ENCODE peak calls at places on chromosomes 16 and 17, in four cellular contexts. One of them, this sample, is unnamed.

GRCh38 chr16:1972490-1972877 is 631 bp downstream of the TBL3 start:
- DNase-seq in activated B cell treated with CpG ODN at 0.5 μM for 24 hours: no peak
- DNase-seq in AG10803: no peak
- DNase-seq in left ventricle myocardium inferior: no peak
- DNase-seq in this sample: no peak

GRCh38 chr16:88706288-88706964 is at the start of the genes CTU2 and RNF166:
- DNase-seq in activated B cell treated with CpG ODN at 0.5 μM for 24 hours: peak; percentile 95
- DNase-seq in left ventricle myocardium inferior: peak; percentile 93
- DNase-seq in AG10803: peak; percentile 79
- DNase-seq in this sample: peak; percentile 94

GRCh38 chr16:27386674-27387073 is 15.3 kb upstream of the IL21R start:
- DNase-seq in left ventricle myocardium inferior: no peak
- DNase-seq in activated B cell treated with CpG ODN at 0.5 μM for 24 hours: no peak
- DNase-seq in AG10803: no peak
- DNase-seq in this sample: peak; percentile 4

GRCh38 chr17:49409066-49409465 is 5.6 kb downstream of the PHB1 start:
- DNase-seq in AG10803: no peak
- DNase-seq in activated B cell treated with CpG ODN at 0.5 μM for 24 hours: no peak
- DNase-seq in left ventricle myocardium inferior: no peak
- DNase-seq in this sample: no peak

GRCh38 chr16:14669776-14670175 is 24.3 kb downstream of the PLA2G10 start:
- DNase-seq in AG10803: no peak
- DNase-seq in left ventricle myocardium inferior: no peak
- DNase-seq in activated B cell treated with CpG ODN at 0.5 μM for 24 hours: no peak
- DNase-seq in this sample: no peak

GRCh38 chr16:66928702-66929388 is 3.5 kb upstream of the RRAD start:
- DNase-seq in activated B cell treated with CpG ODN at 0.5 μM for 24 hours: no peak
- DNase-seq in left ventricle myocardium inferior: no peak
- DNase-seq in AG10803: peak; percentile 29
- DNase-seq in this sample: no peak

GRCh38 chr17:54099221-54099620 is 276.5 kb downstream of the KIF2B start:
- DNase-seq in left ventricle myocardium inferior: no peak
- DNase-seq in activated B cell treated with CpG ODN at 0.5 μM for 24 hours: no peak
- DNase-seq in AG10803: no peak
- DNase-seq in this sample: no peak

GRCh38 chr16:57383276-57384247 is 11.3 kb downstream of the CX3CL1 start:
- DNase-seq in AG10803: peak; percentile 24
- DNase-seq in left ventricle myocardium inferior: no peak
- DNase-seq in activated B cell treated with CpG ODN at 0.5 μM for 24 hours: no peak
- DNase-seq in this sample: no peak

GRCh38 chr16:3646348-3646920 is 8.1 kb upstream of the DNASE1 start:
- DNase-seq in AG10803: no peak
- DNase-seq in left ventricle myocardium inferior: no peak
- DNase-seq in activated B cell treated with CpG ODN at 0.5 μM for 24 hours: peak; percentile 1
- DNase-seq in this sample: peak; percentile 50

GRCh38 chr17:7111784-7112526 is 2.7 kb downstream of the ASGR2 start:
- DNase-seq in left ventricle myocardium inferior: no peak
- DNase-seq in AG10803: no peak
- DNase-seq in activated B cell treated with CpG ODN at 0.5 μM for 24 hours: no peak
- DNase-seq in this sample: no peak

GRCh38 chr16:57194512-57194911 is 8.4 kb downstream of the RSPRY1 start:
- DNase-seq in left ventricle myocardium inferior: no peak
- DNase-seq in activated B cell treated with CpG ODN at 0.5 μM for 24 hours: no peak
- DNase-seq in AG10803: peak; percentile 90
- DNase-seq in this sample: no peak

GRCh38 chr16:2497116-2497630 is 16.6 kb upstream of the ATP6V0C start:
- DNase-seq in activated B cell treated with CpG ODN at 0.5 μM for 24 hours: no peak
- DNase-seq in AG10803: peak; percentile 58
- DNase-seq in left ventricle myocardium inferior: peak; percentile 86
- DNase-seq in this sample: no peak

GRCh38 chr16:77191259-77191969 is 424 bp downstream of the MON1B start:
- DNase-seq in left ventricle myocardium inferior: no peak
- DNase-seq in activated B cell treated with CpG ODN at 0.5 μM for 24 hours: peak; percentile 31
- DNase-seq in AG10803: peak; percentile 17
- DNase-seq in this sample: no peak

GRCh38 chr16:80656731-80657150 is 115.9 kb downstream of the DYNLRB2 start:
- DNase-seq in AG10803: peak; percentile 11
- DNase-seq in activated B cell treated with CpG ODN at 0.5 μM for 24 hours: no peak
- DNase-seq in left ventricle myocardium inferior: no peak
- DNase-seq in this sample: no peak

GRCh38 chr16:50340578-50340977 is 28.2 kb downstream of the BRD7 start:
- DNase-seq in AG10803: peak; percentile 76
- DNase-seq in activated B cell treated with CpG ODN at 0.5 μM for 24 hours: no peak
- DNase-seq in left ventricle myocardium inferior: no peak
- DNase-seq in this sample: no peak

GRCh38 chr16:54407596-54407995 is 121.0 kb upstream of the IRX3 start:
- DNase-seq in left ventricle myocardium inferior: no peak
- DNase-seq in activated B cell treated with CpG ODN at 0.5 μM for 24 hours: no peak
- DNase-seq in AG10803: peak; percentile 90
- DNase-seq in this sample: no peak

GRCh38 chr17:51541215-51541614 is 280.9 kb downstream of the UTP18 start:
- DNase-seq in AG10803: no peak
- DNase-seq in activated B cell treated with CpG ODN at 0.5 μM for 24 hours: no peak
- DNase-seq in left ventricle myocardium inferior: no peak
- DNase-seq in this sample: no peak

GRCh38 chr17:51546114-51546513 is 285.8 kb downstream of the UTP18 start:
- DNase-seq in AG10803: no peak
- DNase-seq in left ventricle myocardium inferior: no peak
- DNase-seq in activated B cell treated with CpG ODN at 0.5 μM for 24 hours: no peak
- DNase-seq in this sample: no peak

GRCh38 chr17:51537996-51538550 is 277.7 kb downstream of the UTP18 start:
- DNase-seq in activated B cell treated with CpG ODN at 0.5 μM for 24 hours: no peak
- DNase-seq in left ventricle myocardium inferior: no peak
- DNase-seq in AG10803: no peak
- DNase-seq in this sample: no peak

GRCh38 chr17:51536627-51537026 is 276.3 kb downstream of the UTP18 start:
- DNase-seq in activated B cell treated with CpG ODN at 0.5 μM for 24 hours: no peak
- DNase-seq in left ventricle myocardium inferior: no peak
- DNase-seq in AG10803: no peak
- DNase-seq in this sample: no peak

GRCh38 chr17:51540151-51540550 is 279.8 kb downstream of the UTP18 start:
- DNase-seq in AG10803: no peak
- DNase-seq in activated B cell treated with CpG ODN at 0.5 μM for 24 hours: no peak
- DNase-seq in left ventricle myocardium inferior: no peak
- DNase-seq in this sample: no peak
- TF ChIP-seq CTCF in AG10803: no peak
- TF ChIP-seq CTCF in activated B cell treated with CpG ODN at 0.5 μM for 24 hours: no peak
- TF ChIP-seq CTCF in left ventricle myocardium inferior: no peak
- TF ChIP-seq CTCF in this sample: no peak

DNA sequence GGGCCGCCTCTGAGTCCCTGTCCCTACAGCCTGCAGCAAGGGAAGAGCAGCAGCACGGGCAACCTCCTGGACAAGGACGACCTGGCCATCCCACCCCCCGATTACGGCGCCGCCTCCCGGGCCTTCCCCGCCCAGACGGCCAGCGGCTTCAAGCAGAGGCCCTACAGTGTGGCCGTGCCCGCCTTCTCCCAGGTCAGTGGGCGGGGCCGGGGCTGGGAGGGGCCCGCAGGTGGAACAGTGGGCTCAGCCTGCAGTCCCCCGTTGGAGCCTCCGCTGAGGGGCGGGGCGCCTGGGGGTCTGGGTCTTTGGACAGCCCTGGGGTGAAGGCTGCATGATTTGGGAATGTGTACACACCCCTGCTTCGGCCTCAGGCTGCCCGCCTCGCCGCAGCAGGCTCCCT is 58.6 kb upstream of the PVALEF start:
- DNase-seq in AG10803: no peak
- DNase-seq in activated B cell treated with CpG ODN at 0.5 μM for 24 hours: no peak
- DNase-seq in left ventricle myocardium inferior: no peak
- DNase-seq in this sample: no peak
- TF ChIP-seq CTCF in AG10803: no peak
- TF ChIP-seq CTCF in activated B cell treated with CpG ODN at 0.5 μM for 24 hours: no peak
- TF ChIP-seq CTCF in left ventricle myocardium inferior: no peak
- TF ChIP-seq CTCF in this sample: no peak

GRCh38 chr17:58121925-58122324 is 26.3 kb upstream of the OR4D1 start:
- DNase-seq in left ventricle myocardium inferior: no peak
- DNase-seq in AG10803: peak; percentile 29
- DNase-seq in activated B cell treated with CpG ODN at 0.5 μM for 24 hours: no peak
- DNase-seq in this sample: no peak
- TF ChIP-seq CTCF in left ventricle myocardium inferior: peak; percentile 39
- TF ChIP-seq CTCF in AG10803: peak; percentile 27
- TF ChIP-seq CTCF in activated B cell treated with CpG ODN at 0.5 μM for 24 hours: no peak
- TF ChIP-seq CTCF in this sample: peak; percentile 49

GRCh38 chr17:4933646-4934045 is 1.6 kb downstream of the GP1BA start:
- DNase-seq in activated B cell treated with CpG ODN at 0.5 μM for 24 hours: no peak
- DNase-seq in left ventricle myocardium inferior: no peak
- DNase-seq in AG10803: no peak
- DNase-seq in this sample: no peak

GRCh38 chr17:4932756-4933155 is 679 bp downstream of the GP1BA start:
- DNase-seq in left ventricle myocardium inferior: no peak
- DNase-seq in activated B cell treated with CpG ODN at 0.5 μM for 24 hours: no peak
- DNase-seq in AG10803: no peak
- DNase-seq in this sample: no peak

GRCh38 chr17:4935650-4936049 is 3.6 kb downstream of the GP1BA start:
- DNase-seq in AG10803: no peak
- DNase-seq in left ventricle myocardium inferior: no peak
- DNase-seq in activated B cell treated with CpG ODN at 0.5 μM for 24 hours: no peak
- DNase-seq in this sample: no peak

GRCh38 chr17:4936436-4936835 is 3.4 kb downstream of the SLC25A11 start:
- DNase-seq in AG10803: no peak
- DNase-seq in left ventricle myocardium inferior: no peak
- DNase-seq in activated B cell treated with CpG ODN at 0.5 μM for 24 hours: no peak
- DNase-seq in this sample: no peak

GRCh38 chr17:4934173-4934979 is 2.3 kb downstream of the GP1BA start:
- DNase-seq in left ventricle myocardium inferior: no peak
- DNase-seq in AG10803: peak; percentile 41
- DNase-seq in activated B cell treated with CpG ODN at 0.5 μM for 24 hours: no peak
- DNase-seq in this sample: no peak
- TF ChIP-seq CTCF in left ventricle myocardium inferior: no peak
- TF ChIP-seq CTCF in AG10803: peak; percentile 43
- TF ChIP-seq CTCF in activated B cell treated with CpG ODN at 0.5 μM for 24 hours: no peak
- TF ChIP-seq CTCF in this sample: peak; percentile 30

DNA sequence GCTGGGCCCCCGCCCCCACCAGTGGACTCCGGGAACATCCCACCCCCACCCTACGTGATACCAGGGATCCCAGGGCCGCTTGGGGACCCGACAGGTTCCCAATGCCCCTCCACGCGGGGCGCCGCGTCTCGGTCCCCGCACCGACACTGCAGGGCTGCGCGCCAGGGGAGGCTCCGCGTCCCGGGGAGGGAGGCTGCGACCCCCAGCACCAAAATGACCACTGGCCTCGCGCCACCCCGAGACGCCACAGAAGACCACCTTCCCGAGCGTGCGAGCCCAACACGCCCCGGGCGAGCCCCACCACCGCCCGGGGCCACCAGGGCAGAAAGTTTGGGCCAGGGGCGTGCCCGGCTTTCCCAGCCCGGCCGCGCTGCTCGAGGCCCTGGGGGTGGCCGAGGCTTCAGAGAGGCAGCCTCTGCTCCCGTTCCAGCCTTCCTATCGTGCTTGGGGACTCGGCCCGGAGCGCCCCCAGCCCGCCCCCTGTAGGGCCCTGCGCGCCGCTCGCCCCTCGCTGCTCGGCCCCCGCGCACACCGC is 1.2 kb downstream of the RBFOX3 start:
- DNase-seq in activated B cell treated with CpG ODN at 0.5 μM for 24 hours: no peak
- DNase-seq in AG10803: no peak
- DNase-seq in left ventricle myocardium inferior: no peak
- DNase-seq in this sample: no peak
- TF ChIP-seq CTCF in activated B cell treated with CpG ODN at 0.5 μM for 24 hours: no peak
- TF ChIP-seq CTCF in AG10803: no peak
- TF ChIP-seq CTCF in left ventricle myocardium inferior: no peak
- TF ChIP-seq CTCF in this sample: peak; percentile 12

DNA sequence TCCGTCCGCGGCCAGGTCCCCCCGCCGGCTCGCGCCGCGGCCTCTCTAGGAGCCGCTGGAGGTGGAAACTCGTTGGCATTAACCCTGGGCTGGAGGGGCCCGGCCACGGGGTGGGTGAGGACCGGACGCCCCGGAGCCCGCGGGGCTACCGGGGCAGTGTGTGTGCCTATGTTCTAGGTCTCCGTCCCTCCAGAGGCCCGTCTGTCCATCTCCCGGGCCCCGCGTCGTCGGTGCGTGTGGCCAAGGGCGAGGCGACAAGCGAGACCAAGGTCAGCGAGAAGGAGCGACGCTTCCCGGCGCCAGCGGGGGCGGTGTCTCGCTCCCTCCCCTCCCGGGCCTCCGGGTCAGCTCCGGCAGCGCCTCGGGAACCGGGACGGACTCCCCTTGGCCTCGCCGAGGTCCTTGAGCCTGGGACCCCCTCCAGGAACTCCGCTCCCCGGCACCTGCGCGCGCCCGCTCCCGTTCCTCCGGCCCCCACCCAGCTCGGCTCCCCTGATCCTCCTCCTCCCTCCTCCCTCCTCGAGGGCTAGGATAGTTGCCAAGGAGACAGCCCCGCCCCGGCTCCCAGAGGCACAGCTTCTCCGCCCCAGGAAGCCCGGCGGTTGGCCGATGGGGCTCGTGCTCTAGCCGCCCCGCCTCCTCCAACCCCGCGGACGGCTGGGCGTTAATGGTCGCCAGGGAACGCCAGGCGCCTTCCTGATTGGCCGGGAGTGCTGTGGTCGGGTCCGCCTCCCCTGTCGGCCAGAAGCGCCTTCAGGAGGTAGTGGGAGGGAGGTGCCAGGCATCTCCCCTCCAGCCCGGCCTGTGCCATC is 663 bp upstream of the ZNF768 start:
- DNase-seq in activated B cell treated with CpG ODN at 0.5 μM for 24 hours: peak; percentile 93
- DNase-seq in left ventricle myocardium inferior: peak; percentile 99
- DNase-seq in AG10803: peak; percentile 96
- DNase-seq in this sample: peak; percentile 98
- TF ChIP-seq CTCF in activated B cell treated with CpG ODN at 0.5 μM for 24 hours: no peak
- TF ChIP-seq CTCF in left ventricle myocardium inferior: peak; percentile 56
- TF ChIP-seq CTCF in AG10803: peak; percentile 42
- TF ChIP-seq CTCF in this sample: peak; percentile 65

GRCh38 chr17:50482110-50482509 is 3.5 kb downstream of the RSAD1 start:
- DNase-seq in AG10803: no peak
- DNase-seq in left ventricle myocardium inferior: no peak
- DNase-seq in activated B cell treated with CpG ODN at 0.5 μM for 24 hours: no peak
- DNase-seq in this sample: no peak

GRCh38 chr17:50481648-50482047 is 3.0 kb downstream of the RSAD1 start:
- DNase-seq in left ventricle myocardium inferior: no peak
- DNase-seq in AG10803: no peak
- DNase-seq in activated B cell treated with CpG ODN at 0.5 μM for 24 hours: no peak
- DNase-seq in this sample: no peak

GRCh38 chr17:50480142-50480764 is 1.6 kb downstream of the RSAD1 start:
- DNase-seq in activated B cell treated with CpG ODN at 0.5 μM for 24 hours: no peak
- DNase-seq in left ventricle myocardium inferior: no peak
- DNase-seq in AG10803: no peak
- DNase-seq in this sample: no peak

GRCh38 chr17:50479522-50480141 is 972 bp downstream of the RSAD1 start:
- DNase-seq in activated B cell treated with CpG ODN at 0.5 μM for 24 hours: peak; percentile 49
- DNase-seq in AG10803: peak; percentile 79
- DNase-seq in left ventricle myocardium inferior: peak; percentile 70
- DNase-seq in this sample: peak; percentile 83

GRCh38 chr17:50480854-50481490 is 2.3 kb downstream of the RSAD1 start:
- DNase-seq in AG10803: no peak
- DNase-seq in activated B cell treated with CpG ODN at 0.5 μM for 24 hours: no peak
- DNase-seq in left ventricle myocardium inferior: no peak
- DNase-seq in this sample: no peak
- TF ChIP-seq CTCF in AG10803: no peak
- TF ChIP-seq CTCF in activated B cell treated with CpG ODN at 0.5 μM for 24 hours: no peak
- TF ChIP-seq CTCF in left ventricle myocardium inferior: no peak
- TF ChIP-seq CTCF in this sample: no peak